ENCODE peak calls at places on chromosome 11, in four cellular contexts. One of them, this sample, is unnamed.

GRCh38 chr11:41845066-41845465 is 385.6 kb upstream of the LRRC4C start:
- DNase-seq in GM12891: no peak
- DNase-seq in GM12878: no peak
- DNase-seq in K562: no peak
- DNase-seq in this sample: no peak

GRCh38 chr11:85694385-85694980 is 8.5 kb upstream of the CCDC89 start:
- DNase-seq in K562: no peak
- DNase-seq in GM12878: no peak
- DNase-seq in GM12891: no peak
- DNase-seq in this sample: peak

GRCh38 chr11:71530602-71531001 is 3.5 kb downstream of the KRTAP5-7 start:
- DNase-seq in GM12878: no peak
- DNase-seq in GM12891: no peak
- DNase-seq in K562: no peak
- DNase-seq in this sample: no peak

GRCh38 chr11:94193288-94193687 is 64.6 kb downstream of the PANX1 start:
- DNase-seq in K562: no peak
- DNase-seq in GM12878: no peak
- DNase-seq in GM12891: no peak
- DNase-seq in this sample: no peak

GRCh38 chr11:29184939-29185890 is 831.6 kb downstream of the KCNA4 start:
- DNase-seq in GM12878: no peak
- DNase-seq in GM12891: no peak
- DNase-seq in K562: no peak
- DNase-seq in this sample: no peak

GRCh38 chr11:84720706-84721402 is 906.3 kb downstream of the DLG2 start:
- DNase-seq in GM12878: no peak
- DNase-seq in K562: no peak
- DNase-seq in GM12891: no peak
- DNase-seq in this sample: no peak

GRCh38 chr11:2301631-2302272 is at the start of the genes C11orf21 and TSPAN32:
- DNase-seq in GM12891: no peak
- DNase-seq in GM12878: no peak
- DNase-seq in K562: peak
- DNase-seq in this sample: peak

GRCh38 chr11:105937738-105938137 is 84.3 kb downstream of the MSANTD4 start:
- DNase-seq in GM12891: no peak
- DNase-seq in K562: no peak
- DNase-seq in GM12878: no peak
- DNase-seq in this sample: no peak

GRCh38 chr11:121802542-121802941 is 313.5 kb downstream of the BLID start:
- DNase-seq in K562: no peak
- DNase-seq in GM12891: no peak
- DNase-seq in GM12878: no peak
- DNase-seq in this sample: no peak

GRCh38 chr11:17578958-17579357 is 31.9 kb downstream of the OTOG start:
- DNase-seq in K562: no peak
- DNase-seq in GM12878: no peak
- DNase-seq in GM12891: no peak
- DNase-seq in this sample: no peak

GRCh38 chr11:23336961-23337360 is 476.7 kb upstream of the CCDC179 start:
- DNase-seq in K562: no peak
- DNase-seq in GM12891: no peak
- DNase-seq in GM12878: no peak
- DNase-seq in this sample: no peak

GRCh38 chr11:122101625-122102291 is 14.3 kb downstream of the BLID start:
- DNase-seq in GM12891: no peak
- DNase-seq in GM12878: no peak
- DNase-seq in K562: no peak
- DNase-seq in this sample: no peak

GRCh38 chr11:119284344-119285157 is 32.4 kb downstream of the MCAM start:
- DNase-seq in GM12891: peak
- DNase-seq in K562: no peak
- DNase-seq in GM12878: no peak
- DNase-seq in this sample: no peak

GRCh38 chr11:123166095-123166559 is 28.9 kb downstream of the CLMP start:
- DNase-seq in K562: peak
- DNase-seq in GM12878: no peak
- DNase-seq in GM12891: no peak
- DNase-seq in this sample: no peak

GRCh38 chr11:3158131-3158591 is 6.9 kb downstream of the OSBPL5 start:
- DNase-seq in GM12878: no peak
- DNase-seq in GM12891: no peak
- DNase-seq in K562: no peak
- DNase-seq in this sample: no peak

GRCh38 chr11:10632483-10632882 is 61.1 kb downstream of the IRAG1 start:
- DNase-seq in GM12878: no peak
- DNase-seq in GM12891: no peak
- DNase-seq in K562: no peak
- DNase-seq in this sample: no peak

GRCh38 chr11:36500315-36500721 is 9.8 kb downstream of the TRAF6 start:
- DNase-seq in GM12878: no peak
- DNase-seq in K562: no peak
- DNase-seq in GM12891: peak
- DNase-seq in this sample: no peak

GRCh38 chr11:35302388-35302787 is 117.0 kb downstream of the SLC1A2 start:
- DNase-seq in K562: no peak
- DNase-seq in GM12891: no peak
- DNase-seq in GM12878: no peak
- DNase-seq in this sample: no peak

GRCh38 chr11:44978961-44979331 is 28.3 kb upstream of the TP53I11 start:
- DNase-seq in GM12878: no peak
- DNase-seq in K562: no peak
- DNase-seq in GM12891: no peak
- DNase-seq in this sample: no peak

GRCh38 chr11:36388086-36388485 is 92.0 kb downstream of the PRR5L start:
- DNase-seq in GM12891: no peak
- DNase-seq in GM12878: no peak
- DNase-seq in K562: no peak
- DNase-seq in this sample: no peak

GRCh38 chr11:3609416-3610265 is 32.2 kb downstream of the ART5 start:
- DNase-seq in GM12878: no peak
- DNase-seq in GM12891: no peak
- DNase-seq in K562: peak
- DNase-seq in this sample: no peak

GRCh38 chr11:14229472-14229871 is 129.5 kb downstream of the RRAS2 start:
- DNase-seq in K562: no peak
- DNase-seq in GM12878: no peak
- DNase-seq in GM12891: no peak
- DNase-seq in this sample: no peak

GRCh38 chr11:115758011-115758410 is 253.8 kb upstream of the CADM1 start:
- DNase-seq in K562: no peak
- DNase-seq in GM12891: no peak
- DNase-seq in GM12878: no peak
- DNase-seq in this sample: no peak

GRCh38 chr11:102081313-102081712 is 28.9 kb upstream of the YAP1 start:
- DNase-seq in GM12878: no peak
- DNase-seq in GM12891: no peak
- DNase-seq in K562: no peak
- DNase-seq in this sample: no peak
- TF ChIP-seq SPI1 in GM12878: no peak
- TF ChIP-seq SPI1 in GM12891: no peak
- TF ChIP-seq SPI1 in K562: no peak
- TF ChIP-seq SPI1 in this sample: no peak

GRCh38 chr11:8234425-8234821 is 29.3 kb downstream of the LMO1 start:
- DNase-seq in GM12891: no peak
- DNase-seq in GM12878: no peak
- DNase-seq in K562: no peak
- DNase-seq in this sample: no peak
- TF ChIP-seq SPI1 in GM12891: no peak
- TF ChIP-seq SPI1 in GM12878: no peak
- TF ChIP-seq SPI1 in K562: no peak
- TF ChIP-seq SPI1 in this sample: no peak

GRCh38 chr11:20459865-20460264 is 72.3 kb downstream of the PRMT3 start:
- DNase-seq in GM12878: no peak
- DNase-seq in GM12891: no peak
- DNase-seq in K562: no peak
- DNase-seq in this sample: no peak

GRCh38 chr11:20470348-20470747 is 82.8 kb downstream of the PRMT3 start:
- DNase-seq in GM12878: no peak
- DNase-seq in K562: no peak
- DNase-seq in GM12891: no peak
- DNase-seq in this sample: no peak

GRCh38 chr11:20458905-20459632 is 71.6 kb downstream of the PRMT3 start:
- DNase-seq in K562: peak
- DNase-seq in GM12878: no peak
- DNase-seq in GM12891: no peak
- DNase-seq in this sample: no peak

GRCh38 chr11:20467458-20468185 is 80.1 kb downstream of the PRMT3 start:
- DNase-seq in GM12878: no peak
- DNase-seq in GM12891: no peak
- DNase-seq in K562: no peak
- DNase-seq in this sample: no peak

GRCh38 chr11:20464566-20464965 is 77.0 kb downstream of the PRMT3 start:
- DNase-seq in K562: no peak
- DNase-seq in GM12891: no peak
- DNase-seq in GM12878: no peak
- DNase-seq in this sample: no peak
- TF ChIP-seq SPI1 in K562: no peak
- TF ChIP-seq SPI1 in GM12891: no peak
- TF ChIP-seq SPI1 in GM12878: no peak
- TF ChIP-seq SPI1 in this sample: no peak

GRCh38 chr11:64994318-64994717 is 2.5 kb downstream of the BATF2 start:
- DNase-seq in K562: no peak
- DNase-seq in GM12891: no peak
- DNase-seq in GM12878: no peak
- DNase-seq in this sample: no peak
- TF ChIP-seq SPI1 in K562: no peak
- TF ChIP-seq SPI1 in GM12891: no peak
- TF ChIP-seq SPI1 in GM12878: no peak
- TF ChIP-seq SPI1 in this sample: no peak

DNA sequence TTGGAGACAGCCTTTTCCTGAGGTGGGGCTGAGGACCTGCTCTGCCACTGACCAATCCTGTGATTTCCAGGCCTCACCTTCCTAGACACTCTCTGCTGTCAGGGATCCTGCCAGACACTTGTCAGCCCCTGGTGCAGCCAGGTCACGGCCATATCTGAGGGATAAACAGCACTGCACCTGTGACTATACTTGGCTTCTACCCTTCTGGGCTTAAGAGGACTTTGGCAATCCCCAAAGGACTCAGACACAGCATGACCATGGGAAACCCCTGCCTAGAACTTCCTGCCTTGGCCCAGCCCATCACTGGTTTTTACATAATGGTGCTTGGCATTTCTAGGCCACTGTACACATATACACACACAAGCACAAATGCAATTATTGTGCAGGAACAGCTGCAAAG is 11.6 kb upstream of the OLFML1 start:
- DNase-seq in K562: no peak
- DNase-seq in GM12891: no peak
- DNase-seq in GM12878: peak
- DNase-seq in this sample: no peak
- TF ChIP-seq SPI1 in K562: no peak
- TF ChIP-seq SPI1 in GM12891: no peak
- TF ChIP-seq SPI1 in GM12878: peak
- TF ChIP-seq SPI1 in this sample: no peak

GRCh38 chr11:76590631-76590950 is 80.0 kb downstream of the LRRC32 start:
- DNase-seq in GM12878: no peak
- DNase-seq in K562: no peak
- DNase-seq in GM12891: no peak
- DNase-seq in this sample: no peak
- TF ChIP-seq SPI1 in GM12878: no peak
- TF ChIP-seq SPI1 in K562: no peak
- TF ChIP-seq SPI1 in GM12891: no peak
- TF ChIP-seq SPI1 in this sample: no peak

GRCh38 chr11:75597636-75598035 is 35.6 kb downstream of the SERPINH1 start:
- DNase-seq in GM12891: peak
- DNase-seq in K562: peak
- DNase-seq in GM12878: no peak
- DNase-seq in this sample: peak
- TF ChIP-seq SPI1 in GM12891: no peak
- TF ChIP-seq SPI1 in K562: no peak
- TF ChIP-seq SPI1 in GM12878: no peak
- TF ChIP-seq SPI1 in this sample: no peak

GRCh38 chr11:102955624-102956023 is at the start of gene MMP13:
- DNase-seq in GM12878: no peak
- DNase-seq in GM12891: no peak
- DNase-seq in K562: no peak
- DNase-seq in this sample: no peak
- TF ChIP-seq SPI1 in GM12878: no peak
- TF ChIP-seq SPI1 in GM12891: no peak
- TF ChIP-seq SPI1 in K562: no peak
- TF ChIP-seq SPI1 in this sample: no peak

This sample was measured in HL-60.